ENCODE peak calls at places on chromosomes 16 and 17, in five cellular contexts. O is IMR-90, J is neuronal stem cell, A is mesendoderm, F is H9. N is an unnamed sample.
A peak's percentile ranks its signal among the peaks of the same experiment; 100 is the strongest.

GRCh38 chr16:22353188-22353919 is 21.1 kb downstream of the CDR2 start:
- DNase-seq in A (peak; percentile 83), J (no peak), O (peak; percentile 89), F (no peak), N (peak; percentile 76)

GRCh38 chr16:76941091-76941490 is 249.9 kb upstream of the MON1B start:
- DNase-seq in O (peak; percentile 26), A (no peak), F (no peak), J (no peak), N (no peak)

GRCh38 chr17:45409659-45410076 is 23.0 kb downstream of the ARHGAP27 start:
- DNase-seq in O (no peak), J (no peak), F (no peak), A (no peak), N (no peak)

GRCh38 chr17:51850206-51850605 is 308.3 kb downstream of the CA10 start:
- DNase-seq in F (no peak), J (no peak), O (no peak), A (peak; percentile 46), N (no peak)

GRCh38 chr17:12973496-12974318 is 44.1 kb downstream of the ELAC2 start:
- DNase-seq in A (peak; percentile 36), O (no peak), F (peak; percentile 61), J (no peak), N (no peak)

GRCh38 chr17:46935658-46936266 is 12.8 kb downstream of the GOSR2 start:
- DNase-seq in J (no peak), F (no peak), O (no peak), A (peak; percentile 76), N (no peak)

GRCh38 chr16:10918294-10919002 is 23.8 kb downstream of the DEXI start:
- DNase-seq in A (peak; percentile 94), J (peak; percentile 91), O (peak; percentile 92), F (peak; percentile 94), N (peak; percentile 89)

GRCh38 chr17:27424516-27424915 is 31.7 kb upstream of the KSR1 start:
- DNase-seq in F (no peak), J (no peak), O (no peak), A (no peak), N (no peak)

GRCh38 chr17:43193251-43193650 is 18.4 kb upstream of the TMEM106A start:
- DNase-seq in J (no peak), O (no peak), A (no peak), F (no peak), N (no peak)

GRCh38 chr16:11257131-11257938 is 1.3 kb upstream of the SOCS1 start:
- DNase-seq in J (peak; percentile 62), A (peak; percentile 90), O (peak; percentile 84), F (peak; percentile 88), N (peak; percentile 87)

GRCh38 chr17:19333736-19334290 is 28.7 kb downstream of the B9D1 start:
- DNase-seq in J (no peak), F (peak; percentile 42), O (no peak), A (no peak), N (no peak)

GRCh38 chr16:81637336-81638235 is 141.5 kb upstream of the PLCG2 start:
- DNase-seq in O (no peak), F (no peak), J (no peak), A (no peak), N (no peak)

GRCh38 chr17:60901222-60901621 is 223.6 kb downstream of the BCAS3 start:
- DNase-seq in J (no peak), F (no peak), A (no peak), O (peak; percentile 25), N (no peak)

GRCh38 chr16:67892899-67893790 is at the start of gene PSKH1:
- DNase-seq in A (peak; percentile 99), O (peak; percentile 91), F (peak; percentile 98), J (peak; percentile 93), N (peak; percentile 95)

GRCh38 chr16:12120982-12121652 is 144.6 kb downstream of the SNX29 start:
- DNase-seq in F (no peak), J (no peak), A (no peak), O (no peak), N (no peak)

GRCh38 chr17:68519911-68520310 is 7.7 kb downstream of the PRKAR1A start:
- DNase-seq in J (no peak), A (no peak), O (no peak), F (no peak), N (no peak)

GRCh38 chr17:21029032-21029431 is 13.8 kb downstream of the USP22 start:
- DNase-seq in J (no peak), O (peak; percentile 84), F (no peak), A (no peak), N (peak; percentile 90)

GRCh38 chr16:21646721-21647561 is 5.5 kb downstream of the IGSF6 start:
- DNase-seq in J (no peak), F (no peak), O (no peak), A (no peak), N (peak; percentile 86)

GRCh38 chr17:50187741-50188520 is 13.5 kb downstream of the COL1A1 start:
- DNase-seq in J (no peak), O (peak; percentile 81), A (no peak), F (no peak), N (peak; percentile 52)

GRCh38 chr17:50459756-50460155 is 8.9 kb downstream of the CHAD start:
- DNase-seq in F (no peak), J (no peak), A (no peak), O (no peak), N (no peak)

GRCh38 chr17:40555296-40556190 is 9.7 kb downstream of the CCR7 start:
- DNase-seq in A (no peak), O (no peak), F (no peak), J (no peak), N (no peak)

GRCh38 chr16:4313563-4314531 is 2.0 kb upstream of the GLIS2 start:
- DNase-seq in F (peak; percentile 84), J (no peak), A (peak; percentile 81), O (no peak), N (peak; percentile 59)

GRCh38 chr17:67855504-67856324 is 30.4 kb downstream of the BPTF start:
- DNase-seq in F (no peak), J (no peak), O (no peak), A (no peak), N (no peak)

GRCh38 chr17:4365628-4366311 is 705 bp downstream of the UBE2G1 start:
- DNase-seq in O (no peak), F (peak; percentile 63), J (peak; percentile 58), A (peak; percentile 71), N (peak; percentile 36)

GRCh38 chr16:15552507-15552906 is 90.4 kb downstream of the MARF1 start:
- DNase-seq in J (no peak), O (no peak), F (no peak), A (no peak), N (no peak)

GRCh38 chr16:83138512-83138911 is 511.7 kb downstream of the CDH13 start:
- DNase-seq in O (no peak), J (no peak), F (no peak), A (no peak), N (no peak)

GRCh38 chr17:76951375-76951905 is 83.2 kb downstream of the MGAT5B start:
- DNase-seq in J (no peak), F (no peak), A (no peak), O (no peak), N (no peak)

GRCh38 chr16:1528921-1529537 is 4.4 kb upstream of the TMEM204 start:
- DNase-seq in J (no peak), F (no peak), A (no peak), O (no peak), N (no peak)

GRCh38 chr16:1532081-1532760 is 1.2 kb upstream of the TMEM204 start:
- DNase-seq in F (no peak), A (no peak), J (no peak), O (no peak), N (peak; percentile 38)

GRCh38 chr16:1530883-1531637 is 2.4 kb upstream of the TMEM204 start:
- DNase-seq in J (no peak), O (peak; percentile 43), F (no peak), A (no peak), N (peak; percentile 90)

GRCh38 chr16:1531638-1531910 is 1.9 kb upstream of the TMEM204 start:
- DNase-seq in O (no peak), F (no peak), J (no peak), A (no peak), N (no peak)

GRCh38 chr16:1530349-1530882 is 3.0 kb upstream of the TMEM204 start:
- DNase-seq in J (no peak), A (no peak), F (no peak), O (no peak), N (no peak)
- H2AK5ac ChIP-seq in J (no peak overlapping the region), A (no peak overlapping the region), F (no peak overlapping the region), O (no peak overlapping the region), N (no peak overlapping the region)

GRCh38 chr16:56561126-56561525 is 3.7 kb upstream of the MT4 start:
- DNase-seq in O (no peak), F (no peak), A (no peak), J (no peak), N (no peak)
- H3K23ac ChIP-seq in O (no peak overlapping the region), F (no peak overlapping the region), A (no peak overlapping the region), J (no peak overlapping the region), N (no peak overlapping the region)

DNA sequence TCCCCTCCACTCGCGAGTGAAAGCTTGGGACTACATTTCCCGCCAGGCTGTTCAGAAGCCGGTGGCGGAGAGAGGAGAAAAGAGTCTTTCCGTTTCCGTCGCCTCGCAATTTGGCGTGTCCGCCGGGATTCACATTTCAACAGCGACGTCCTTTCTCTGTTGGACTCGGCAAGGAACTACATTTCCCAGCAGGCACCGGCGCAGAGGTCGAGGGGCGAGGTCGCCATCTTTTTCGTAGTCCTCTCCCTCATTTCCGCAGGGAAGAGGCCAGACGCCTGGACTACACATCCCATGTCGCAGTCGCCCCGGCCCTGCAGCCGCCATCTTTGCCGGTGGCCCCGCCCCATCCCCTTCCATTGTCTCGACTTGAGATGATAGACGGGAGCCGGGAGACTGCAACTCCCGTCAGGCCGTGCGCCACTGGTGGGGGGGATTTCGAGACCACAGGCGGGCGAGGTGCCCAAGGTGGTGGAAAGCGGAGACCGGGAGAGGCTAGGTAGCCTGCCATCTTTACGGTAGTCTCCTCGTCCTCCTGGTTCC is 882 bp upstream of the FBXL19 start:
- DNase-seq in J (peak; percentile 100), F (peak; percentile 100), A (peak; percentile 100), O (peak; percentile 99), N (peak; percentile 100)
- H2BK120ac ChIP-seq in J (no peak overlapping the region), F (no peak overlapping the region), A (no peak overlapping the region), O (peak overlapping the region; percentile 92), N (no peak overlapping the region)

DNA sequence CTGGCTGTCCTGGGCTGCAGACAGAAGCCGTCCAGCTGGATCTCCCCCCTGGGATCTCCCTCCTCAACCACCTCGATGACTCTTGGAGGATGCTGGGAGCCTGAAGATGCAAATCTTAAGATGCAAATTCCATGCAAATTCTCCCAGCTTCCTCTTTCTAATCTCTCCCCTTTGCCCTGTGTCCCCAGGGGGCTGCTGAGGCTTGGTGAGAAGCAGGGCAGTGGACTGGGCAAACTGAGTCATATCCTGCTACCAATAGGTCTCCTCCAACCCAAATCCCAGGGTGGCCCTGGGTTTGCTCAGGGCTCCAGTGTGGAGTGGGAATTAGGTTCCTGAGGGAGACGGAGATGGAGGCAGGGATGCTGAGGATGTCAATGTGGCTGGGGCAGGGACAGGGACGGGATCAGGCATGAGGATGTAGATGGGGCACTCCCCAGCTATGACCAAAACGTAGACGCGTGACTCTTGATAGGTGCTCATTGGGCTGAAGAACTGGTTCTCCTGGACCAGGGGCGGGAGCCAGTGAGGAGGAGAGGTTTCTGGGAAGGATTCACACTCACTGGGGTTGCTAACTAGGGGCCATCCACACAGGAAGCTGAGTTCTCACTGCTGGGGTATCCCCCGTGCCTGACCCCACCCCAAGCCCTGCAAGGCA is 3.6 kb upstream of the ALOX12B start:
- DNase-seq in O (no peak), F (no peak), A (no peak), J (no peak), N (no peak)
- H2AK5ac ChIP-seq in O (no peak overlapping the region), F (no peak overlapping the region), A (no peak overlapping the region), J (no peak overlapping the region), N (no peak overlapping the region)

N was measured in mesenchymal stem cell.